ENCODE peak calls at places on chromosome 17, in nine cellular contexts. One of them, this sample, is unnamed.
A peak's percentile ranks its signal among the peaks of the same experiment; 100 is the strongest.

GRCh38 chr17:63431618-63431938 is 14.5 kb downstream of the CYB561 start:
- DNase-seq in hepatocyte: no peak
- DNase-seq in mucosa of descending colon: no peak
- DNase-seq in CD4-positive, CD25-positive, alpha-beta regulatory T cell: no peak
- DNase-seq in HCT116: no peak
- DNase-seq in stomach: no peak
- DNase-seq in PC-9: no peak
- DNase-seq in Peyer's patch: no peak
- DNase-seq in cardiac muscle cell: no peak
- DNase-seq in this sample: peak; percentile 15

GRCh38 chr17:42414782-42415409 is 8.2 kb downstream of the CAVIN1 start:
- DNase-seq in stomach: no peak
- DNase-seq in PC-9: no peak
- DNase-seq in hepatocyte: no peak
- DNase-seq in cardiac muscle cell: no peak
- DNase-seq in HCT116: no peak
- DNase-seq in CD4-positive, CD25-positive, alpha-beta regulatory T cell: no peak
- DNase-seq in mucosa of descending colon: no peak
- DNase-seq in Peyer's patch: no peak
- DNase-seq in this sample: no peak

GRCh38 chr17:50203086-50203485 is 1.7 kb upstream of the COL1A1 start:
- DNase-seq in stomach: no peak
- DNase-seq in PC-9: no peak
- DNase-seq in HCT116: no peak
- DNase-seq in hepatocyte: no peak
- DNase-seq in CD4-positive, CD25-positive, alpha-beta regulatory T cell: no peak
- DNase-seq in Peyer's patch: peak; percentile 46
- DNase-seq in cardiac muscle cell: no peak
- DNase-seq in mucosa of descending colon: peak; percentile 48
- DNase-seq in this sample: peak; percentile 21

GRCh38 chr17:17141860-17142552 is 64.1 kb downstream of the PLD6 start:
- DNase-seq in mucosa of descending colon: no peak
- DNase-seq in HCT116: no peak
- DNase-seq in hepatocyte: peak; percentile 47
- DNase-seq in PC-9: no peak
- DNase-seq in CD4-positive, CD25-positive, alpha-beta regulatory T cell: peak; percentile 37
- DNase-seq in Peyer's patch: no peak
- DNase-seq in cardiac muscle cell: peak; percentile 69
- DNase-seq in stomach: no peak
- DNase-seq in this sample: no peak

GRCh38 chr17:77432034-77432554 is 291.3 kb downstream of the SEC14L1 start:
- DNase-seq in PC-9: no peak
- DNase-seq in hepatocyte: no peak
- DNase-seq in CD4-positive, CD25-positive, alpha-beta regulatory T cell: no peak
- DNase-seq in stomach: no peak
- DNase-seq in cardiac muscle cell: no peak
- DNase-seq in HCT116: no peak
- DNase-seq in mucosa of descending colon: no peak
- DNase-seq in Peyer's patch: no peak
- DNase-seq in this sample: no peak

GRCh38 chr17:7974638-7975131 is 27.7 kb upstream of the GUCY2D start:
- DNase-seq in cardiac muscle cell: no peak
- DNase-seq in PC-9: no peak
- DNase-seq in HCT116: no peak
- DNase-seq in hepatocyte: no peak
- DNase-seq in CD4-positive, CD25-positive, alpha-beta regulatory T cell: no peak
- DNase-seq in mucosa of descending colon: no peak
- DNase-seq in Peyer's patch: no peak
- DNase-seq in stomach: no peak
- DNase-seq in this sample: no peak

GRCh38 chr17:71168083-71168741 is 952.6 kb upstream of the SOX9 start:
- DNase-seq in hepatocyte: peak; percentile 10
- DNase-seq in cardiac muscle cell: peak; percentile 12
- DNase-seq in stomach: no peak
- DNase-seq in Peyer's patch: no peak
- DNase-seq in PC-9: no peak
- DNase-seq in mucosa of descending colon: no peak
- DNase-seq in CD4-positive, CD25-positive, alpha-beta regulatory T cell: no peak
- DNase-seq in HCT116: no peak
- DNase-seq in this sample: no peak

GRCh38 chr17:17137731-17138585 is 68.2 kb downstream of the PLD6 start:
- DNase-seq in hepatocyte: no peak
- DNase-seq in HCT116: no peak
- DNase-seq in stomach: peak; percentile 57
- DNase-seq in PC-9: no peak
- DNase-seq in CD4-positive, CD25-positive, alpha-beta regulatory T cell: no peak
- DNase-seq in cardiac muscle cell: no peak
- DNase-seq in mucosa of descending colon: peak; percentile 37
- DNase-seq in Peyer's patch: no peak
- DNase-seq in this sample: peak; percentile 55

GRCh38 chr17:38727661-38728220 is 2.4 kb upstream of the CISD3 start:
- DNase-seq in HCT116: no peak
- DNase-seq in cardiac muscle cell: no peak
- DNase-seq in Peyer's patch: no peak
- DNase-seq in mucosa of descending colon: no peak
- DNase-seq in stomach: no peak
- DNase-seq in hepatocyte: no peak
- DNase-seq in CD4-positive, CD25-positive, alpha-beta regulatory T cell: no peak
- DNase-seq in PC-9: no peak
- DNase-seq in this sample: no peak

GRCh38 chr17:77579131-77579530 is 379.4 kb upstream of the TNRC6C start:
- DNase-seq in stomach: no peak
- DNase-seq in PC-9: no peak
- DNase-seq in Peyer's patch: no peak
- DNase-seq in CD4-positive, CD25-positive, alpha-beta regulatory T cell: no peak
- DNase-seq in mucosa of descending colon: no peak
- DNase-seq in hepatocyte: no peak
- DNase-seq in HCT116: no peak
- DNase-seq in cardiac muscle cell: no peak
- DNase-seq in this sample: no peak

GRCh38 chr17:47698749-47699535 is 5.0 kb downstream of the TBKBP1 start:
- DNase-seq in cardiac muscle cell: peak; percentile 76
- DNase-seq in stomach: peak; percentile 72
- DNase-seq in Peyer's patch: peak; percentile 77
- DNase-seq in mucosa of descending colon: peak; percentile 65
- DNase-seq in HCT116: no peak
- DNase-seq in CD4-positive, CD25-positive, alpha-beta regulatory T cell: peak; percentile 56
- DNase-seq in hepatocyte: peak; percentile 65
- DNase-seq in PC-9: peak; percentile 42
- DNase-seq in this sample: peak; percentile 51

GRCh38 chr17:45939398-45939797 is 45.0 kb downstream of the MAPT start:
- DNase-seq in hepatocyte: no peak
- DNase-seq in mucosa of descending colon: no peak
- DNase-seq in CD4-positive, CD25-positive, alpha-beta regulatory T cell: no peak
- DNase-seq in cardiac muscle cell: no peak
- DNase-seq in Peyer's patch: no peak
- DNase-seq in PC-9: no peak
- DNase-seq in stomach: no peak
- DNase-seq in HCT116: no peak
- DNase-seq in this sample: no peak

GRCh38 chr17:29176500-29177351 is 3.5 kb downstream of the MYO18A start:
- DNase-seq in CD4-positive, CD25-positive, alpha-beta regulatory T cell: peak; percentile 44
- DNase-seq in cardiac muscle cell: peak; percentile 66
- DNase-seq in HCT116: no peak
- DNase-seq in mucosa of descending colon: peak; percentile 87
- DNase-seq in stomach: peak; percentile 92
- DNase-seq in Peyer's patch: peak; percentile 90
- DNase-seq in PC-9: peak; percentile 48
- DNase-seq in hepatocyte: peak; percentile 91
- DNase-seq in this sample: peak; percentile 82

GRCh38 chr17:79905832-79906231 is 66.6 kb upstream of the CBX4 start:
- DNase-seq in cardiac muscle cell: no peak
- DNase-seq in HCT116: peak; percentile 80
- DNase-seq in stomach: no peak
- DNase-seq in PC-9: peak; percentile 76
- DNase-seq in Peyer's patch: no peak
- DNase-seq in hepatocyte: peak; percentile 65
- DNase-seq in CD4-positive, CD25-positive, alpha-beta regulatory T cell: no peak
- DNase-seq in mucosa of descending colon: no peak
- DNase-seq in this sample: no peak

GRCh38 chr17:28533091-28533670 is 19.2 kb downstream of the UNC119 start:
- DNase-seq in Peyer's patch: no peak
- DNase-seq in HCT116: no peak
- DNase-seq in hepatocyte: no peak
- DNase-seq in mucosa of descending colon: peak; percentile 52
- DNase-seq in PC-9: no peak
- DNase-seq in cardiac muscle cell: no peak
- DNase-seq in stomach: no peak
- DNase-seq in CD4-positive, CD25-positive, alpha-beta regulatory T cell: no peak
- DNase-seq in this sample: no peak

GRCh38 chr17:1872976-1873375 is 43.2 kb downstream of the RPA1 start:
- DNase-seq in CD4-positive, CD25-positive, alpha-beta regulatory T cell: no peak
- DNase-seq in stomach: no peak
- DNase-seq in mucosa of descending colon: no peak
- DNase-seq in hepatocyte: no peak
- DNase-seq in Peyer's patch: no peak
- DNase-seq in HCT116: no peak
- DNase-seq in cardiac muscle cell: no peak
- DNase-seq in PC-9: no peak
- DNase-seq in this sample: no peak

GRCh38 chr17:1872254-1872653 is 42.4 kb downstream of the RPA1 start:
- DNase-seq in HCT116: no peak
- DNase-seq in mucosa of descending colon: no peak
- DNase-seq in Peyer's patch: no peak
- DNase-seq in cardiac muscle cell: no peak
- DNase-seq in CD4-positive, CD25-positive, alpha-beta regulatory T cell: no peak
- DNase-seq in PC-9: no peak
- DNase-seq in hepatocyte: no peak
- DNase-seq in stomach: no peak
- DNase-seq in this sample: no peak

GRCh38 chr17:1873418-1873817 is 43.6 kb downstream of the RPA1 start:
- DNase-seq in CD4-positive, CD25-positive, alpha-beta regulatory T cell: no peak
- DNase-seq in HCT116: no peak
- DNase-seq in mucosa of descending colon: no peak
- DNase-seq in hepatocyte: no peak
- DNase-seq in PC-9: no peak
- DNase-seq in cardiac muscle cell: no peak
- DNase-seq in Peyer's patch: no peak
- DNase-seq in stomach: no peak
- DNase-seq in this sample: no peak

GRCh38 chr17:1878419-1879121 is 48.8 kb downstream of the RPA1 start:
- DNase-seq in CD4-positive, CD25-positive, alpha-beta regulatory T cell: no peak
- DNase-seq in hepatocyte: no peak
- DNase-seq in PC-9: no peak
- DNase-seq in mucosa of descending colon: no peak
- DNase-seq in stomach: no peak
- DNase-seq in HCT116: no peak
- DNase-seq in Peyer's patch: no peak
- DNase-seq in cardiac muscle cell: peak; percentile 41
- DNase-seq in this sample: no peak

GRCh38 chr17:1875597-1875996 is 45.8 kb downstream of the RPA1 start:
- DNase-seq in mucosa of descending colon: no peak
- DNase-seq in Peyer's patch: no peak
- DNase-seq in stomach: no peak
- DNase-seq in PC-9: no peak
- DNase-seq in CD4-positive, CD25-positive, alpha-beta regulatory T cell: no peak
- DNase-seq in hepatocyte: no peak
- DNase-seq in cardiac muscle cell: no peak
- DNase-seq in HCT116: no peak
- DNase-seq in this sample: no peak
- H3K9me3 ChIP-seq in mucosa of descending colon: no peaks in the 10 kb centered on the region
- H3K9me3 ChIP-seq in Peyer's patch: no peaks in the 10 kb centered on the region
- H3K9me3 ChIP-seq in stomach: no peaks in the 10 kb centered on the region
- H3K9me3 ChIP-seq in PC-9: no peaks in the 10 kb centered on the region
- H3K9me3 ChIP-seq in CD4-positive, CD25-positive, alpha-beta regulatory T cell: no peaks in the 10 kb centered on the region
- H3K9me3 ChIP-seq in hepatocyte: no peaks in the 10 kb centered on the region
- H3K9me3 ChIP-seq in cardiac muscle cell: no peaks in the 10 kb centered on the region
- H3K9me3 ChIP-seq in HCT116: no peaks in the 10 kb centered on the region
- H3K9me3 ChIP-seq in this sample: no peaks in the 10 kb centered on the region

GRCh38 chr17:56890390-56890789 is 23.5 kb downstream of the TRIM25 start:
- DNase-seq in HCT116: no peak
- DNase-seq in stomach: no peak
- DNase-seq in Peyer's patch: no peak
- DNase-seq in cardiac muscle cell: no peak
- DNase-seq in hepatocyte: no peak
- DNase-seq in PC-9: no peak
- DNase-seq in CD4-positive, CD25-positive, alpha-beta regulatory T cell: no peak
- DNase-seq in mucosa of descending colon: no peak
- DNase-seq in this sample: no peak
- H3K9me3 ChIP-seq in HCT116: peaks cover 5% of the 10 kb centered on the region
- H3K9me3 ChIP-seq in stomach: no peaks in the 10 kb centered on the region
- H3K9me3 ChIP-seq in Peyer's patch: peaks cover 13% of the 10 kb centered on the region
- H3K9me3 ChIP-seq in cardiac muscle cell: no peaks in the 10 kb centered on the region
- H3K9me3 ChIP-seq in hepatocyte: no peaks in the 10 kb centered on the region
- H3K9me3 ChIP-seq in PC-9: peaks cover 26% of the 10 kb centered on the region
- H3K9me3 ChIP-seq in CD4-positive, CD25-positive, alpha-beta regulatory T cell: peaks cover 13% of the 10 kb centered on the region
- H3K9me3 ChIP-seq in mucosa of descending colon: peaks cover 8% of the 10 kb centered on the region
- H3K9me3 ChIP-seq in this sample: no peaks in the 10 kb centered on the region

GRCh38 chr17:72879877-72880276 is 212.6 kb downstream of the SLC39A11 start:
- DNase-seq in stomach: no peak
- DNase-seq in Peyer's patch: no peak
- DNase-seq in HCT116: no peak
- DNase-seq in PC-9: no peak
- DNase-seq in CD4-positive, CD25-positive, alpha-beta regulatory T cell: no peak
- DNase-seq in cardiac muscle cell: no peak
- DNase-seq in mucosa of descending colon: no peak
- DNase-seq in hepatocyte: no peak
- DNase-seq in this sample: no peak

GRCh38 chr17:72877348-72877747 is 215.1 kb downstream of the SLC39A11 start:
- DNase-seq in PC-9: no peak
- DNase-seq in stomach: no peak
- DNase-seq in mucosa of descending colon: no peak
- DNase-seq in HCT116: no peak
- DNase-seq in hepatocyte: no peak
- DNase-seq in Peyer's patch: no peak
- DNase-seq in CD4-positive, CD25-positive, alpha-beta regulatory T cell: no peak
- DNase-seq in cardiac muscle cell: no peak
- DNase-seq in this sample: no peak

GRCh38 chr17:72870437-72870985 is 222.0 kb downstream of the SLC39A11 start:
- DNase-seq in stomach: no peak
- DNase-seq in CD4-positive, CD25-positive, alpha-beta regulatory T cell: no peak
- DNase-seq in mucosa of descending colon: no peak
- DNase-seq in HCT116: no peak
- DNase-seq in hepatocyte: no peak
- DNase-seq in PC-9: no peak
- DNase-seq in cardiac muscle cell: no peak
- DNase-seq in Peyer's patch: no peak
- DNase-seq in this sample: no peak

GRCh38 chr17:72878975-72879660 is 213.4 kb downstream of the SLC39A11 start:
- DNase-seq in mucosa of descending colon: no peak
- DNase-seq in hepatocyte: no peak
- DNase-seq in cardiac muscle cell: no peak
- DNase-seq in stomach: no peak
- DNase-seq in CD4-positive, CD25-positive, alpha-beta regulatory T cell: no peak
- DNase-seq in PC-9: no peak
- DNase-seq in Peyer's patch: no peak
- DNase-seq in HCT116: no peak
- DNase-seq in this sample: no peak

GRCh38 chr17:72876413-72876812 is 216.1 kb downstream of the SLC39A11 start:
- DNase-seq in stomach: no peak
- DNase-seq in HCT116: no peak
- DNase-seq in PC-9: no peak
- DNase-seq in mucosa of descending colon: no peak
- DNase-seq in Peyer's patch: no peak
- DNase-seq in cardiac muscle cell: no peak
- DNase-seq in CD4-positive, CD25-positive, alpha-beta regulatory T cell: no peak
- DNase-seq in hepatocyte: no peak
- DNase-seq in this sample: no peak
- H3K9me3 ChIP-seq in stomach: peaks cover 11% of the 10 kb centered on the region
- H3K9me3 ChIP-seq in HCT116: peaks cover 8% of the 10 kb centered on the region
- H3K9me3 ChIP-seq in PC-9: peaks cover 11% of the 10 kb centered on the region
- H3K9me3 ChIP-seq in mucosa of descending colon: peaks cover 43% of the 10 kb centered on the region
- H3K9me3 ChIP-seq in Peyer's patch: peaks cover 19% of the 10 kb centered on the region
- H3K9me3 ChIP-seq in cardiac muscle cell: no peaks in the 10 kb centered on the region
- H3K9me3 ChIP-seq in CD4-positive, CD25-positive, alpha-beta regulatory T cell: peaks cover 35% of the 10 kb centered on the region
- H3K9me3 ChIP-seq in hepatocyte: peaks cover 5% of the 10 kb centered on the region
- H3K9me3 ChIP-seq in this sample: peaks cover 5% of the 10 kb centered on the region

GRCh38 chr17:22300177-22300576 is 607.9 kb downstream of the KCNJ18 start:
- DNase-seq in PC-9: no peak
- DNase-seq in cardiac muscle cell: no peak
- DNase-seq in hepatocyte: no peak
- DNase-seq in HCT116: no peak
- DNase-seq in Peyer's patch: no peak
- DNase-seq in CD4-positive, CD25-positive, alpha-beta regulatory T cell: no peak
- DNase-seq in stomach: no peak
- DNase-seq in mucosa of descending colon: no peak
- DNase-seq in this sample: no peak
- H3K9me3 ChIP-seq in PC-9: no peaks in the 10 kb centered on the region
- H3K9me3 ChIP-seq in cardiac muscle cell: no peaks in the 10 kb centered on the region
- H3K9me3 ChIP-seq in hepatocyte: no peaks in the 10 kb centered on the region
- H3K9me3 ChIP-seq in HCT116: no peaks in the 10 kb centered on the region
- H3K9me3 ChIP-seq in Peyer's patch: peaks cover 10% of the 10 kb centered on the region
- H3K9me3 ChIP-seq in CD4-positive, CD25-positive, alpha-beta regulatory T cell: peaks cover 2% of the 10 kb centered on the region
- H3K9me3 ChIP-seq in stomach: peaks cover 28% of the 10 kb centered on the region
- H3K9me3 ChIP-seq in mucosa of descending colon: peaks cover 68% of the 10 kb centered on the region
- H3K9me3 ChIP-seq in this sample: no peaks in the 10 kb centered on the region